ENCODE peak calls at places on chromosomes 12 and 14, in four cellular contexts. Q is H1, N is neuronal stem cell, Z is H9. T is an unnamed sample.

GRCh38 chr12:49750027-49750977 is 8.9 kb downstream of the TMBIM6 start:
- DNase-seq in Q (no peak), Z (no peak), N (no peak), T (no peak)

GRCh38 chr12:42744539-42745156 is 155.1 kb upstream of the PRICKLE1 start:
- DNase-seq in N (no peak), Z (no peak), Q (no peak), T (peak; percentile 65)

GRCh38 chr12:44225128-44225527 is 389.2 kb downstream of the TMEM117 start:
- DNase-seq in N (no peak), Q (no peak), Z (no peak), T (no peak)

GRCh38 chr12:11968516-11968915 is 102.2 kb upstream of the BCL2L14 start:
- DNase-seq in Z (no peak), Q (no peak), N (no peak), T (no peak)

GRCh38 chr12:56571131-56571530 is 49.5 kb downstream of the RBMS2 start:
- DNase-seq in Q (no peak), Z (no peak), N (no peak), T (peak; percentile 93)

GRCh38 chr12:22287776-22288621 is 46.5 kb downstream of the ST8SIA1 start:
- DNase-seq in Z (peak; percentile 64), Q (no peak), N (no peak), T (no peak)

GRCh38 chr12:57272337-57273151 is 21.6 kb upstream of the STAC3 start:
- DNase-seq in Z (no peak), N (no peak), Q (no peak), T (no peak)

GRCh38 chr14:69282448-69282847 is 22.5 kb downstream of the GALNT16 start:
- DNase-seq in Z (no peak), N (no peak), Q (no peak), T (no peak)

GRCh38 chr12:51326762-51327439 is 2.9 kb upstream of the BIN2 start:
- DNase-seq in Z (no peak), Q (no peak), N (no peak), T (peak; percentile 80)

GRCh38 chr14:58297412-58297761 is 968 bp upstream of the ARID4A start:
- DNase-seq in N (no peak), Z (no peak), Q (no peak), T (peak; percentile 39)

GRCh38 chr12:9851927-9852326 is 17.2 kb downstream of the CLEC2B start:
- DNase-seq in Z (no peak), Q (no peak), N (no peak), T (no peak)

GRCh38 chr12:67280088-67280487 is 10.9 kb downstream of the CAND1 start:
- DNase-seq in Q (no peak), Z (no peak), N (no peak), T (no peak)

GRCh38 chr14:68363841-68364711 is 428.8 kb downstream of the ZFP36L1 start:
- DNase-seq in Q (peak; percentile 34), Z (peak; percentile 74), N (peak; percentile 92), T (no peak)

GRCh38 chr14:70808402-70809237 is 693 bp downstream of the MAP3K9 start:
- DNase-seq in N (peak; percentile 51), Q (no peak), Z (peak; percentile 67), T (peak; percentile 81)

GRCh38 chr12:62813031-62813829 is 121.7 kb downstream of the PPM1H start:
- DNase-seq in Z (peak; percentile 65), N (peak; percentile 62), Q (peak; percentile 31), T (peak; percentile 77)

GRCh38 chr12:31224768-31225448 is 101.0 kb downstream of the SINHCAF start:
- DNase-seq in Q (no peak), N (no peak), Z (no peak), T (no peak)

GRCh38 chr14:106129274-106129673 is 602.9 kb downstream of the TMEM121 start:
- DNase-seq in N (no peak), Z (no peak), Q (no peak), T (no peak)

GRCh38 chr14:23573384-23573783 is 5.2 kb downstream of the JPH4 start:
- DNase-seq in N (no peak), Z (no peak), Q (no peak), T (no peak)

GRCh38 chr14:104665663-104666522 is 23.5 kb upstream of the INF2 start:
- DNase-seq in Q (no peak), Z (peak; percentile 59), N (peak; percentile 87), T (peak; percentile 20)

GRCh38 chr12:45994736-45995135 is 4.4 kb upstream of the SCAF11 start:
- DNase-seq in N (no peak), Q (no peak), Z (no peak), T (no peak)

GRCh38 chr12:40010899-40011774 is 94.7 kb downstream of the SLC2A13 start:
- DNase-seq in Q (no peak), N (peak; percentile 54), Z (peak; percentile 61), T (peak; percentile 58)

GRCh38 chr12:109098671-109099070 is 1.3 kb downstream of the UNG start:
- DNase-seq in Z (no peak), N (no peak), Q (no peak), T (no peak)

GRCh38 chr12:52755533-52755932 is 21.6 kb downstream of the KRT76 start:
- DNase-seq in Z (no peak), N (no peak), Q (no peak), T (no peak)

GRCh38 chr12:18651525-18651924 is 86.3 kb downstream of the PLCZ1 start:
- DNase-seq in Q (no peak), N (no peak), Z (no peak), T (no peak)

GRCh38 chr14:60862283-60862682 is 118.6 kb downstream of the TRMT5 start:
- DNase-seq in Z (no peak), N (no peak), Q (no peak), T (peak; percentile 10)

GRCh38 chr12:72368719-72369505 is 96.7 kb downstream of the TRHDE start:
- DNase-seq in N (no peak), Q (no peak), Z (no peak), T (no peak)

GRCh38 chr12:14650791-14651190 is 45.6 kb downstream of the GUCY2C start:
- DNase-seq in Z (no peak), N (no peak), Q (no peak), T (no peak)

GRCh38 chr14:37673439-37673838 is 78.0 kb downstream of the TTC6 start:
- DNase-seq in Q (no peak), Z (no peak), N (no peak), T (no peak)

GRCh38 chr12:80513211-80513610 is 69.2 kb downstream of the PTPRQ start:
- DNase-seq in Z (peak; percentile 34), N (no peak), Q (no peak), T (peak; percentile 41)

GRCh38 chr14:102029956-102030355 is 56.9 kb downstream of the HSP90AA1 start:
- DNase-seq in N (no peak), Q (no peak), Z (no peak), T (peak; percentile 6)

GRCh38 chr14:72524230-72524629 is 369.7 kb downstream of the DPF3 start:
- DNase-seq in N (no peak), Q (no peak), Z (no peak), T (no peak)

GRCh38 chr12:109967383-109968031 is 28.7 kb downstream of the GIT2 start:
- DNase-seq in Z (no peak), N (no peak), Q (no peak), T (peak; percentile 85)

GRCh38 chr14:50647282-50647681 is 20.8 kb downstream of the SAV1 start:
- DNase-seq in Q (no peak), Z (no peak), N (no peak), T (no peak)

GRCh38 chr12:26122681-26123481 is 2.0 kb downstream of the BHLHE41 start:
- DNase-seq in N (peak; percentile 54), Q (no peak), Z (peak; percentile 56), T (no peak)

DNA sequence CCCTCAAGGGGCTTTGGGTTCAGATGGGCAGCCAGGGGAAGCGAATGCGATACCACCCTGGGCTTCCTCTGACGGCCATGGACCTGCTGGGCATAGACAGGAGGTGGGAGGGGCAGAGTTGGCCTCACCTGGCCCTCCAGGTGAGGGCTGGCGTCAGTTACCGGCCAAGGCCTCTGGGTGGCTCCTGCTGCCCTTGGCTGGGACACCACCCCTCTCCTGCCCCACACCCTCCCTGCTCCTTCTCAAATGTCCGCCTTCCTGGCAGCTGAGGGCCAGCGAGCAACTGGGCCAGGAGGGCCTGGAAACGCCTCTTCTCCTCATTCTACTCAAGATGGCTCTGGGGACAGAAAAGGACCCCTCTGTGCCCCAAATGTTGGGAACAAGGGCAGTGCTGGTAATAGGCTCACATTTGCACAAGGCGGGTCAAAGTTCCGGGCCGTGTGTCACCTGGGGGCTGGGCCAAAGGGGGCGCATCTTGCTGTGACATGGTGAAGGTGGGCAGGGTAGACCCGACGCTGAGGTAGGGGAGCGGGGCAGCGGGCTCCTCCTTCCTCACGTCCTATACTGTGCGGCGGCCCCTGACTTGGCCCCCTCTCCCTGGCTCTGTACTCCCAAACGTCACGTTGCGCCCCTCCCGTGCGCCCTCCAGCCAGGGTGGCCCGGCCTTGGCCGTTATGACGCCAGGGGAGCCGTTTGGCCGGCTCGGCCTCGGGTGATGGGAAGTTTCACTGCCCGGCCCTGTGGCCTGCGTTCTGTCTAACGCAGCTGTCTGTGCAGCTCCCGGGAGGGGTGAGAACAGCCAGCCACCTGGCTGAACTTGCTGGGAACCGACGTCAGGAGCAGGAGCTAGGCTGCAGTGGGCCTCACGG is 18.1 kb upstream of the DLK1 start:
- DNase-seq in Z (peak; percentile 94), Q (peak; percentile 63), N (no peak), T (no peak)
- H2BK12ac ChIP-seq in Z (no peak overlapping the region), Q (peak overlapping the region; percentile 50), N (peak overlapping the region; percentile 100), T (peak overlapping the region; percentile 91)

DNA sequence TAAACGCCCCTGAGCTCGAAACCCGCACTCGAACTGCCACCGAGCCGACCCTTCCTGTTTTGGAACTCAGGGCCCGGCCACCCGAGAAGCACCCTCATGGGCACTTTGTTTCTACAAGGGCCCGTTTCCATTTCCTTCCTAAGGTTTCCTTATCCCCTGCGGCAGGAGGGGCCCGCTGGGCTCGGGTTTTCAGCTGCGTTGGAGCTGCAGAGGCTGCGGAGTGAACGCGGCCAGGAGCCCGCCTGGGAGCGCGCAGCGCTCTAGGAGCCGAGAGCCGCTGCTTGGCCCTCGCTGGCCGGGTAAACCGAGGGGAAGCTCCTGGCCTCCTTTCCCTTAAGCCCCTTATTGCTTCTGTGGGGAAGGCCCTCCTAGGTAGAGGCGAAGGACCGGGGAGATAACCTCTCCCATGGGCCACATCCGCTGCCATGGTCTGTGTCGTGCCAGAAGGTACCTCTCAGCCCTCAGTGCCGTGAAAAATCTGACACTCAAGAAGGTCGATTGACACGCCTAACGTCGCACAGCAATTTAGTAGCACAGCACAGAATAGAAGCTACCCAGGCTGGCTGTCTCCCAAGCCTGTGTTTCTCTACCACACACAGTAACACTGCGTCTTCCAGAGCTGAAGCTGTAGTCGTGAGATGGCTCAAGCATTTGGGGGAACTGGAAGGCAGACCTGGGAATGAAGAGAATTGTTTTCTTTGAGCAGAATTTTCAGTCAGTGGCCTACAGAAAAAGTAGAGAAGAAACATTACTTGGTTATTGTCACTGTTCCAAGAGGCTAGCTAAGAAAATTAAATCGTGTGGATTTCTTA is 12.9 kb upstream of the CALM1 start:
- DNase-seq in Q (no peak), Z (peak; percentile 60), N (peak; percentile 58), T (peak; percentile 58)
- H2BK5ac ChIP-seq in Q (peak overlapping the region; percentile 80), Z (no peak overlapping the region), N (no peak overlapping the region), T (peak overlapping the region; percentile 69)

GRCh38 chr12:1488908-1489381 is 105.4 kb downstream of the FBXL14 start:
- DNase-seq in N (peak; percentile 21), Z (no peak), Q (no peak), T (no peak)
- H4K91ac ChIP-seq in N (no peak overlapping the region), Z (no peak overlapping the region), Q (no peak overlapping the region), T (no peak overlapping the region)

DNA sequence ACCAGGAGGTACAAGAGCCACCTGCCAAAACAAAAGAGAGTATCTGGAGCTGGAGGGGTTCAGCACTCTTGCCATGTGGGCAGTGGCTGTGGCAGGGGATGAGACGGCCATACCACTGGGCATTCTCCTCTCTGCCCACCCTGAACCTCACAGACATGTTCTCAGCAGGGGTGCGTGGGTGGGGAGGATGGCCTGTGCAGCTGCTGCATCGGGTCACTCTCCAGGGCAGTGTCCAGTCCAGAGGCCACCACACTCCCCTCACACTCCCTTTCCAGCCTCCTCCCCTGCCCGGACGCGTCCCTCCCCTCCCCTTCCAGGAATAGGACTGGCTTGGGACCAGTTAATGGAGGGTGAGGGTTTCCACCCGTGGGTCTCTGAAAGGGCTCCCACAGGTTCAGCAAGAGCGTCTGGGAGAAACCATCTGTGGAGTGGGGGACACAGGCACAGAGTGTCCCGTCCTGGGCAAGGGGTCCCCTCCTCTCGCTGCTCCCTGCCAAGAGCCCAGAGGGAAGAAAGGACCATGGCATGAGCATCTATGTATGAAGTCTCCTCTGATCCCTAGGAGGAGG is 501 bp downstream of the C1R start:
- DNase-seq in N (no peak), Q (no peak), Z (no peak), T (no peak)
- H2BK12ac ChIP-seq in N (no peak overlapping the region), Q (peak overlapping the region; percentile 99), Z (no peak overlapping the region), T (no peak overlapping the region)